ENCODE peak calls at places on chromosomes 2 and 18, in ten cellular contexts. C is AG08396; E is Calu3; J is stimulated activated naive B cell treated with anti-CD40 and anti-IgM and Interleukin-4, amounts not matched to agents 10 μg/mL and 1 μg/mL and 100 μg/mL, for 72 hours; N is stimulated activated CD4-positive, alpha-beta T cell treated with anti-CD3 and anti-CD28 coated beads, Interleukin-1b, Interleukin-23, amount 100 ng/mL, for 24 hours; D is left colon; F is MCF 10A; R is left ventricle myocardium superior; B is neural progenitor cell; T is nephron progenitor cell. S is an unnamed sample.

GRCh38 chr2:9707008-9707407 is 76.2 kb upstream of the YWHAQ start:
- DNase-seq in C (no peak), E (no peak), J (no peak), N (no peak), D (no peak), F (no peak), R (no peak), B (no peak), T (no peak), S (no peak)

GRCh38 chr2:114807666-114808065 is 365.2 kb downstream of the DPP10 start:
- DNase-seq in C (no peak), E (no peak), J (no peak), N (no peak), D (no peak), F (peak), R (no peak), B (no peak), T (no peak), S (no peak)

GRCh38 chr2:9311488-9311887 is 104.9 kb downstream of the ASAP2 start:
- DNase-seq in C (peak), E (no peak), J (no peak), N (no peak), D (no peak), F (peak), R (peak), B (no peak), T (no peak), S (no peak)

GRCh38 chr2:3200420-3200939 is 177.1 kb downstream of the EIPR1 start:
- DNase-seq in C (no peak), E (no peak), J (no peak), N (no peak), D (no peak), F (no peak), R (peak), B (no peak), T (no peak), S (no peak)

GRCh38 chr2:181878448-181878847 is 13.1 kb upstream of the ITPRID2 start:
- DNase-seq in C (no peak), E (no peak), J (no peak), N (no peak), D (no peak), F (no peak), R (no peak), B (no peak), T (no peak), S (no peak)

GRCh38 chr18:2409906-2410305 is 161.4 kb downstream of the METTL4 start:
- DNase-seq in C (no peak), E (no peak), J (no peak), N (no peak), D (no peak), F (peak), R (no peak), B (no peak), T (no peak), S (no peak)

GRCh38 chr2:167013227-167013626 is 124.9 kb downstream of the XIRP2 start:
- DNase-seq in C (no peak), E (no peak), J (no peak), N (no peak), D (no peak), F (no peak), R (no peak), B (no peak), T (no peak), S (no peak)

GRCh38 chr2:69567157-69567908 is 76.2 kb downstream of the AAK1 start:
- DNase-seq in C (peak), E (peak), J (no peak), N (no peak), D (no peak), F (peak), R (no peak), B (no peak), T (no peak), S (no peak)

GRCh38 chr2:11710210-11710609 is 36.2 kb upstream of the LPIN1 start:
- DNase-seq in C (peak), E (peak), J (no peak), N (no peak), D (no peak), F (peak), R (no peak), B (no peak), T (no peak), S (no peak)

GRCh38 chr2:136238552-136239346 is 120.8 kb upstream of the CXCR4 start:
- DNase-seq in C (no peak), E (no peak), J (peak), N (no peak), D (peak), F (peak), R (no peak), B (peak), T (no peak), S (no peak)

GRCh38 chr18:26813043-26813442 is 52.5 kb downstream of the AQP4 start:
- DNase-seq in C (no peak), E (peak), J (no peak), N (no peak), D (peak), F (peak), R (no peak), B (peak), T (peak), S (no peak)

GRCh38 chr2:171811229-171811628 is 82.8 kb downstream of the SLC25A12 start:
- DNase-seq in C (peak), E (no peak), J (no peak), N (no peak), D (no peak), F (peak), R (no peak), B (peak), T (no peak), S (no peak)

GRCh38 chr2:70362661-70363060 is 60.8 kb upstream of the FAM136A start:
- DNase-seq in C (no peak), E (no peak), J (no peak), N (no peak), D (no peak), F (no peak), R (no peak), B (no peak), T (no peak), S (no peak)

GRCh38 chr2:157672129-157672528 is 43.5 kb upstream of the ACVR1C start:
- DNase-seq in C (no peak), E (no peak), J (no peak), N (no peak), D (no peak), F (peak), R (no peak), B (no peak), T (no peak), S (no peak)

GRCh38 chr2:64859208-64860161 is 129.7 kb upstream of the SLC1A4 start:
- DNase-seq in C (peak), E (peak), J (no peak), N (no peak), D (peak), F (peak), R (peak), B (peak), T (peak), S (peak)

GRCh38 chr18:50126466-50126865 is 68.5 kb downstream of the MYO5B start:
- DNase-seq in C (no peak), E (no peak), J (no peak), N (no peak), D (no peak), F (no peak), R (no peak), B (no peak), T (no peak), S (no peak)

GRCh38 chr18:68428026-68428425 is 286.9 kb downstream of the TMX3 start:
- DNase-seq in C (peak), E (peak), J (no peak), N (no peak), D (no peak), F (peak), R (no peak), B (no peak), T (no peak), S (no peak)

GRCh38 chr2:10220516-10221391 is 82.0 kb upstream of the HPCAL1 start:
- DNase-seq in C (peak), E (peak), J (no peak), N (no peak), D (no peak), F (peak), R (peak), B (no peak), T (no peak), S (no peak)

GRCh38 chr2:109607766-109608165 is 6.0 kb downstream of the SEPTIN10 start:
- DNase-seq in C (no peak), E (no peak), J (no peak), N (no peak), D (no peak), F (peak), R (no peak), B (no peak), T (no peak), S (no peak)

GRCh38 chr18:70329076-70329475 is 40.2 kb downstream of the SOCS6 start:
- DNase-seq in C (no peak), E (no peak), J (no peak), N (no peak), D (no peak), F (no peak), R (no peak), B (no peak), T (no peak), S (no peak)

GRCh38 chr2:118763797-118764196 is 83.7 kb downstream of the EN1 start:
- DNase-seq in C (peak), E (no peak), J (no peak), N (no peak), D (no peak), F (no peak), R (no peak), B (peak), T (no peak), S (no peak)

GRCh38 chr2:162521871-162522655 is 178.1 kb downstream of the GCA start:
- DNase-seq in C (no peak), E (no peak), J (no peak), N (no peak), D (no peak), F (no peak), R (no peak), B (no peak), T (no peak), S (no peak)

GRCh38 chr2:197598450-197598849 is 76.9 kb downstream of the RFTN2 start:
- DNase-seq in C (no peak), E (no peak), J (no peak), N (no peak), D (no peak), F (no peak), R (no peak), B (no peak), T (no peak), S (no peak)

GRCh38 chr18:39345321-39345720 is 1779.7 kb upstream of the CELF4 start:
- DNase-seq in C (no peak), E (no peak), J (no peak), N (no peak), D (no peak), F (no peak), R (no peak), B (no peak), T (no peak), S (no peak)

GRCh38 chr2:219448099-219448775 is 13.6 kb downstream of the SPEG start:
- DNase-seq in C (no peak), E (no peak), J (no peak), N (no peak), D (no peak), F (no peak), R (no peak), B (peak), T (peak), S (no peak)

GRCh38 chr2:23249348-23249747 is 135.6 kb upstream of the KLHL29 start:
- DNase-seq in C (no peak), E (no peak), J (no peak), N (no peak), D (no peak), F (peak), R (peak), B (no peak), T (no peak), S (no peak)

GRCh38 chr18:7388752-7389151 is 157.9 kb downstream of the LRRC30 start:
- DNase-seq in C (no peak), E (no peak), J (no peak), N (no peak), D (no peak), F (no peak), R (no peak), B (peak), T (no peak), S (no peak)

GRCh38 chr2:98084869-98085238 is 2.1 kb upstream of the VWA3B start:
- DNase-seq in C (no peak), E (no peak), J (no peak), N (no peak), D (peak), F (no peak), R (no peak), B (no peak), T (no peak), S (no peak)

GRCh38 chr18:13471971-13472628 is 253.5 kb downstream of the LDLRAD4 start:
- DNase-seq in C (no peak), E (no peak), J (no peak), N (no peak), D (no peak), F (no peak), R (peak), B (peak), T (peak), S (no peak)

GRCh38 chr2:106638043-106638442 is 150.9 kb downstream of the CD8B2 start:
- DNase-seq in C (no peak), E (no peak), J (no peak), N (no peak), D (no peak), F (no peak), R (no peak), B (peak), T (no peak), S (no peak)

GRCh38 chr2:8564475-8564874 is 117.4 kb upstream of the ID2 start:
- DNase-seq in C (no peak), E (no peak), J (no peak), N (no peak), D (no peak), F (no peak), R (no peak), B (no peak), T (no peak), S (no peak)

GRCh38 chr2:133674433-133675331 is 106.4 kb upstream of the NCKAP5 start:
- DNase-seq in C (peak), E (peak), J (no peak), N (no peak), D (peak), F (peak), R (peak), B (peak), T (peak), S (no peak)

GRCh38 chr18:49704334-49704733 is 109.0 kb downstream of the ACAA2 start:
- DNase-seq in C (no peak), E (no peak), J (no peak), N (no peak), D (no peak), F (no peak), R (no peak), B (no peak), T (no peak), S (no peak)

GRCh38 chr2:212843409-212844199 is 305.0 kb upstream of the ERBB4 start:
- DNase-seq in C (peak), E (no peak), J (no peak), N (no peak), D (no peak), F (peak), R (no peak), B (no peak), T (no peak), S (no peak)

GRCh38 chr2:110157153-110157793 is 41.7 kb upstream of the MALL start:
- DNase-seq in C (peak), E (peak), J (peak), N (no peak), D (peak), F (peak), R (no peak), B (peak), T (peak), S (no peak)

GRCh38 chr2:30206461-30207430 is 24.6 kb upstream of the LBH start:
- DNase-seq in C (no peak), E (no peak), J (no peak), N (no peak), D (no peak), F (peak), R (no peak), B (peak), T (no peak), S (no peak)

GRCh38 chr2:239750929-239751718 is 274.0 kb downstream of the NDUFA10 start:
- DNase-seq in C (no peak), E (no peak), J (no peak), N (no peak), D (no peak), F (no peak), R (no peak), B (no peak), T (no peak), S (no peak)

GRCh38 chr2:216691210-216691741 is 4.1 kb downstream of the IGFBP5 start:
- DNase-seq in C (peak), E (peak), J (no peak), N (no peak), D (peak), F (peak), R (peak), B (peak), T (peak), S (no peak)

GRCh38 chr2:158529379-158530110 is 72.8 kb downstream of the PKP4 start:
- DNase-seq in C (peak), E (no peak), J (no peak), N (no peak), D (no peak), F (no peak), R (no peak), B (no peak), T (no peak), S (no peak)

GRCh38 chr2:86015006-86015405 is 90.7 kb downstream of the POLR1A start:
- DNase-seq in C (no peak), E (no peak), J (no peak), N (no peak), D (no peak), F (no peak), R (no peak), B (no peak), T (no peak), S (no peak)